ENCODE peak calls at places on chromosomes 6 and 20, in eight cellular contexts. A is AG20443, U is AG10803, G is HCT116, T is C1 segment of cervical spinal cord, H is bronchial epithelial cell, E is adrenal gland, X is hypothalamus. L is an unnamed sample.

GRCh38 chr20:32017711-32018251 is 7.5 kb downstream of the CCM2L start:
- DNase-seq in A (no peak), U (no peak), G (peak), T (no peak), H (peak), E (no peak), X (no peak), L (no peak)

GRCh38 chr6:158086054-158086705 is 81.9 kb downstream of the SERAC1 start:
- DNase-seq in A (peak), U (peak), G (no peak), T (no peak), H (no peak), E (no peak), X (no peak), L (no peak)

GRCh38 chr6:109595998-109596397 is 95.0 kb downstream of the AK9 start:
- DNase-seq in A (peak), U (peak), G (peak), T (no peak), H (peak), E (no peak), X (no peak), L (peak)

GRCh38 chr20:20864346-20865096 is 152.1 kb upstream of the RALGAPA2 start:
- DNase-seq in A (peak), U (peak), G (no peak), T (no peak), H (peak), E (no peak), X (no peak), L (peak)

GRCh38 chr6:72861059-72861458 is 239.2 kb downstream of the KCNQ5 start:
- DNase-seq in A (peak), U (peak), G (no peak), T (no peak), H (no peak), E (no peak), X (no peak), L (no peak)

GRCh38 chr6:155201461-155202226 is 62.2 kb upstream of the CLDN20 start:
- DNase-seq in A (peak), U (peak), G (peak), T (no peak), H (peak), E (no peak), X (no peak), L (no peak)

GRCh38 chr20:64145458-64146300 is 18.6 kb upstream of the MYT1 start:
- DNase-seq in A (no peak), U (no peak), G (peak), T (no peak), H (no peak), E (no peak), X (no peak), L (peak)

GRCh38 chr6:106745824-106746610 is 116.6 kb downstream of the QRSL1 start:
- DNase-seq in A (no peak), U (no peak), G (no peak), T (no peak), H (peak), E (no peak), X (no peak), L (no peak)

GRCh38 chr6:119446623-119447008 is 97.1 kb upstream of the MAN1A1 start:
- DNase-seq in A (peak), U (peak), G (no peak), T (no peak), H (peak), E (peak), X (no peak), L (peak)

GRCh38 chr20:25471020-25471419 is 63.5 kb downstream of the GINS1 start:
- DNase-seq in A (no peak), U (no peak), G (no peak), T (no peak), H (no peak), E (no peak), X (no peak), L (no peak)

GRCh38 chr6:2245103-2245953 is at the start of gene GMDS:
- DNase-seq in A (peak), U (peak), G (peak), T (peak), H (peak), E (peak), X (peak), L (peak)

GRCh38 chr6:133432021-133432989 is 191.1 kb downstream of the EYA4 start:
- DNase-seq in A (no peak), U (no peak), G (no peak), T (no peak), H (no peak), E (no peak), X (no peak), L (no peak)

GRCh38 chr6:51640016-51640415 is 447.4 kb downstream of the PKHD1 start:
- DNase-seq in A (no peak), U (no peak), G (no peak), T (no peak), H (no peak), E (no peak), X (no peak), L (no peak)

GRCh38 chr20:59741073-59741472 is 136.7 kb downstream of the PHACTR3 start:
- DNase-seq in A (no peak), U (no peak), G (no peak), T (no peak), H (no peak), E (no peak), X (no peak), L (no peak)

GRCh38 chr6:5302995-5303622 is 41.8 kb downstream of the FARS2 start:
- DNase-seq in A (peak), U (no peak), G (peak), T (no peak), H (peak), E (peak), X (no peak), L (no peak)

GRCh38 chr6:132499757-132500156 is 13.2 kb downstream of the STX7 start:
- DNase-seq in A (no peak), U (no peak), G (no peak), T (no peak), H (peak), E (no peak), X (no peak), L (no peak)

GRCh38 chr6:19694697-19695096 is 142.5 kb upstream of the ID4 start:
- DNase-seq in A (no peak), U (no peak), G (no peak), T (no peak), H (no peak), E (no peak), X (no peak), L (no peak)

GRCh38 chr20:63354636-63355385 is 6.3 kb downstream of the CHRNA4 start:
- DNase-seq in A (no peak), U (no peak), G (no peak), T (no peak), H (no peak), E (no peak), X (no peak), L (no peak)

L was measured in OCI-M1.